ENCODE peak calls at places on chromosome 16, in six cellular contexts. E is iris pigment epithelial cell; A is activated T-helper 9 cell treated with anti-CD3 and anti-CD28 coated beads, Interleukin-2, amount 50 U/mL, for 16 hours; Z is hippocampal formation; B is AML-193; I is left colon. Y is an unnamed sample.

GRCh38 chr16:4231367-4231766 is 10.5 kb downstream of the SRL start:
- DNase-seq in E (no peak), A (no peak), Z (no peak), B (no peak), I (no peak), Y (no peak)

GRCh38 chr16:27083861-27084261 is 17.1 kb downstream of the C16orf82 start:
- DNase-seq in E (no peak), A (no peak), Z (no peak), B (no peak), I (no peak), Y (no peak)

GRCh38 chr16:15427648-15428239 is 6.6 kb upstream of the BMERB1 start:
- DNase-seq in E (peak), A (peak), Z (peak), B (peak), I (peak), Y (peak)

GRCh38 chr16:77206533-77206932 is 7.3 kb downstream of the SYCE1L start:
- DNase-seq in E (no peak), A (no peak), Z (no peak), B (no peak), I (no peak), Y (no peak)

GRCh38 chr16:84526794-84527485 is 22.5 kb upstream of the MEAK7 start:
- DNase-seq in E (peak), A (no peak), Z (no peak), B (no peak), I (no peak), Y (no peak)

GRCh38 chr16:87658564-87659225 is 56.4 kb downstream of the JPH3 start:
- DNase-seq in E (no peak), A (no peak), Z (no peak), B (no peak), I (no peak), Y (no peak)

GRCh38 chr16:2467301-2468141 is 3.6 kb upstream of the NTN3 start:
- DNase-seq in E (peak), A (no peak), Z (peak), B (no peak), I (peak), Y (peak)

GRCh38 chr16:55242667-55243066 is 81.3 kb upstream of the IRX6 start:
- DNase-seq in E (no peak), A (no peak), Z (no peak), B (no peak), I (no peak), Y (no peak)

GRCh38 chr16:49338867-49339266 is 34.7 kb upstream of the C16orf78 start:
- DNase-seq in E (no peak), A (no peak), Z (no peak), B (no peak), I (no peak), Y (no peak)

GRCh38 chr16:61237804-61238485 is 798.3 kb downstream of the CDH8 start:
- DNase-seq in E (no peak), A (no peak), Z (no peak), B (no peak), I (no peak), Y (no peak)

GRCh38 chr16:31329671-31330552 is 25.1 kb upstream of the ITGAX start:
- DNase-seq in E (no peak), A (no peak), Z (no peak), B (no peak), I (no peak), Y (peak)

GRCh38 chr16:73996624-73997339 is 299.8 kb upstream of the PSMD7 start:
- DNase-seq in E (no peak), A (no peak), Z (no peak), B (no peak), I (peak), Y (no peak)

GRCh38 chr16:2795714-2796143 is 2.5 kb upstream of the PRSS41 start:
- DNase-seq in E (no peak), A (no peak), Z (no peak), B (no peak), I (peak), Y (no peak)

GRCh38 chr16:57630402-57630787 is 2.0 kb downstream of the ADGRG1 start:
- DNase-seq in E (no peak), A (no peak), Z (no peak), B (no peak), I (no peak), Y (no peak)

GRCh38 chr16:12083625-12084024 is 107.1 kb downstream of the SNX29 start:
- DNase-seq in E (no peak), A (no peak), Z (no peak), B (no peak), I (peak), Y (no peak)

GRCh38 chr16:69709456-69710084 is 16.8 kb downstream of the NQO1 start:
- DNase-seq in E (peak), A (no peak), Z (no peak), B (peak), I (no peak), Y (no peak)

GRCh38 chr16:23148166-23148512 is 1.1 kb downstream of the USP31 start:
- DNase-seq in E (no peak), A (no peak), Z (no peak), B (peak), I (no peak), Y (no peak)

GRCh38 chr16:53502331-53503269 is at the start of gene AKTIP:
- DNase-seq in E (peak), A (peak), Z (no peak), B (peak), I (peak), Y (peak)

GRCh38 chr16:1678500-1679098 is 520 bp downstream of the JPT2 start:
- DNase-seq in E (peak), A (peak), Z (no peak), B (no peak), I (peak), Y (peak)

GRCh38 chr16:11543676-11544393 is 42.9 kb downstream of the LITAF start:
- DNase-seq in E (no peak), A (no peak), Z (no peak), B (no peak), I (no peak), Y (no peak)

GRCh38 chr16:68311316-68311620 is 449 bp downstream of the PRMT7 start:
- DNase-seq in E (peak), A (no peak), Z (no peak), B (peak), I (no peak), Y (no peak)

GRCh38 chr16:50302472-50303005 is 36.2 kb downstream of the ADCY7 start:
- DNase-seq in E (no peak), A (no peak), Z (no peak), B (no peak), I (peak), Y (no peak)

GRCh38 chr16:21608647-21609328 is 9.4 kb downstream of the METTL9 start:
- DNase-seq in E (peak), A (no peak), Z (no peak), B (peak), I (no peak), Y (no peak)

GRCh38 chr16:31528726-31529397 is 1.2 kb downstream of the AHSP start:
- DNase-seq in E (peak), A (no peak), Z (no peak), B (no peak), I (no peak), Y (no peak)

GRCh38 chr16:89476379-89476778 is 14.0 kb downstream of the ANKRD11 start:
- DNase-seq in E (no peak), A (no peak), Z (no peak), B (no peak), I (no peak), Y (no peak)

GRCh38 chr16:56848056-56848936 is 16.7 kb upstream of the SLC12A3 start:
- DNase-seq in E (peak), A (no peak), Z (no peak), B (no peak), I (no peak), Y (no peak)

Y was measured in posterior cingulate gyrus.